ENCODE peak calls at places on chromosome 14, in nine cellular contexts. One of them, this sample, is unnamed. For H3K27me3, the result is how much of the 10 kb centered on the place peaks cover.

GRCh38 chr14:103294091-103294490 is 39.9 kb upstream of the EIF5 start:
- DNase-seq in bronchial epithelial cell: no peak
- DNase-seq in brain microvascular endothelial cell: no peak
- DNase-seq in neuronal stem cell: no peak
- DNase-seq in pancreas: no peak
- DNase-seq in GM23338: no peak
- DNase-seq in HepG2: no peak
- DNase-seq in tibial nerve: no peak
- DNase-seq in gastrocnemius medialis: no peak
- DNase-seq in this sample: peak

GRCh38 chr14:36013483-36013882 is 163.0 kb downstream of the PTCSC3 start:
- DNase-seq in bronchial epithelial cell: no peak
- DNase-seq in brain microvascular endothelial cell: no peak
- DNase-seq in neuronal stem cell: no peak
- DNase-seq in pancreas: no peak
- DNase-seq in GM23338: no peak
- DNase-seq in HepG2: no peak
- DNase-seq in tibial nerve: no peak
- DNase-seq in gastrocnemius medialis: no peak
- DNase-seq in this sample: no peak

GRCh38 chr14:63203618-63204406 is 431 bp upstream of the RHOJ start:
- DNase-seq in bronchial epithelial cell: peak
- DNase-seq in brain microvascular endothelial cell: peak
- DNase-seq in neuronal stem cell: peak
- DNase-seq in pancreas: peak
- DNase-seq in GM23338: peak
- DNase-seq in HepG2: peak
- DNase-seq in tibial nerve: peak
- DNase-seq in gastrocnemius medialis: peak
- DNase-seq in this sample: peak

GRCh38 chr14:94144765-94145164 is 15.4 kb upstream of the IFI27L2 start:
- DNase-seq in bronchial epithelial cell: no peak
- DNase-seq in brain microvascular endothelial cell: no peak
- DNase-seq in neuronal stem cell: no peak
- DNase-seq in pancreas: no peak
- DNase-seq in GM23338: peak
- DNase-seq in HepG2: no peak
- DNase-seq in tibial nerve: no peak
- DNase-seq in gastrocnemius medialis: peak
- DNase-seq in this sample: no peak

GRCh38 chr14:78240567-78240966 is 70.4 kb downstream of the NRXN3 start:
- DNase-seq in bronchial epithelial cell: no peak
- DNase-seq in brain microvascular endothelial cell: no peak
- DNase-seq in neuronal stem cell: no peak
- DNase-seq in pancreas: no peak
- DNase-seq in GM23338: no peak
- DNase-seq in HepG2: no peak
- DNase-seq in tibial nerve: no peak
- DNase-seq in gastrocnemius medialis: no peak
- DNase-seq in this sample: no peak

GRCh38 chr14:66078031-66078430 is 408.1 kb upstream of the CCDC196 start:
- DNase-seq in bronchial epithelial cell: no peak
- DNase-seq in brain microvascular endothelial cell: no peak
- DNase-seq in neuronal stem cell: no peak
- DNase-seq in pancreas: no peak
- DNase-seq in GM23338: no peak
- DNase-seq in HepG2: no peak
- DNase-seq in tibial nerve: no peak
- DNase-seq in gastrocnemius medialis: no peak
- DNase-seq in this sample: no peak

GRCh38 chr14:91202234-91202974 is 42.1 kb downstream of the GPR68 start:
- DNase-seq in bronchial epithelial cell: no peak
- DNase-seq in brain microvascular endothelial cell: peak
- DNase-seq in neuronal stem cell: peak
- DNase-seq in pancreas: no peak
- DNase-seq in GM23338: no peak
- DNase-seq in HepG2: no peak
- DNase-seq in tibial nerve: no peak
- DNase-seq in gastrocnemius medialis: peak
- DNase-seq in this sample: no peak

GRCh38 chr14:54699087-54699530 is 132.2 kb downstream of the SAMD4A start:
- DNase-seq in bronchial epithelial cell: no peak
- DNase-seq in brain microvascular endothelial cell: no peak
- DNase-seq in neuronal stem cell: no peak
- DNase-seq in pancreas: no peak
- DNase-seq in GM23338: peak
- DNase-seq in HepG2: no peak
- DNase-seq in tibial nerve: no peak
- DNase-seq in gastrocnemius medialis: peak
- DNase-seq in this sample: no peak

GRCh38 chr14:78340250-78340649 is 170.1 kb downstream of the NRXN3 start:
- DNase-seq in bronchial epithelial cell: peak
- DNase-seq in brain microvascular endothelial cell: no peak
- DNase-seq in neuronal stem cell: no peak
- DNase-seq in pancreas: no peak
- DNase-seq in GM23338: no peak
- DNase-seq in HepG2: no peak
- DNase-seq in tibial nerve: no peak
- DNase-seq in gastrocnemius medialis: no peak
- DNase-seq in this sample: no peak

GRCh38 chr14:56855891-56856461 is 45.7 kb upstream of the OTX2 start:
- DNase-seq in bronchial epithelial cell: no peak
- DNase-seq in brain microvascular endothelial cell: no peak
- DNase-seq in neuronal stem cell: peak
- DNase-seq in pancreas: no peak
- DNase-seq in GM23338: peak
- DNase-seq in HepG2: peak
- DNase-seq in tibial nerve: no peak
- DNase-seq in gastrocnemius medialis: no peak
- DNase-seq in this sample: peak

GRCh38 chr14:92441751-92442477 is 71.7 kb upstream of the RIN3 start:
- DNase-seq in bronchial epithelial cell: no peak
- DNase-seq in brain microvascular endothelial cell: no peak
- DNase-seq in neuronal stem cell: no peak
- DNase-seq in pancreas: no peak
- DNase-seq in GM23338: no peak
- DNase-seq in HepG2: no peak
- DNase-seq in tibial nerve: no peak
- DNase-seq in gastrocnemius medialis: no peak
- DNase-seq in this sample: no peak

GRCh38 chr14:92443741-92444140 is 69.8 kb upstream of the RIN3 start:
- DNase-seq in bronchial epithelial cell: no peak
- DNase-seq in brain microvascular endothelial cell: no peak
- DNase-seq in neuronal stem cell: no peak
- DNase-seq in pancreas: no peak
- DNase-seq in GM23338: no peak
- DNase-seq in HepG2: no peak
- DNase-seq in tibial nerve: no peak
- DNase-seq in gastrocnemius medialis: no peak
- DNase-seq in this sample: no peak

GRCh38 chr14:92440345-92441003 is 73.1 kb upstream of the RIN3 start:
- DNase-seq in bronchial epithelial cell: no peak
- DNase-seq in brain microvascular endothelial cell: no peak
- DNase-seq in neuronal stem cell: no peak
- DNase-seq in pancreas: no peak
- DNase-seq in GM23338: no peak
- DNase-seq in HepG2: no peak
- DNase-seq in tibial nerve: no peak
- DNase-seq in gastrocnemius medialis: no peak
- DNase-seq in this sample: no peak

GRCh38 chr14:92439551-92440344 is 73.8 kb upstream of the RIN3 start:
- DNase-seq in bronchial epithelial cell: no peak
- DNase-seq in brain microvascular endothelial cell: no peak
- DNase-seq in neuronal stem cell: no peak
- DNase-seq in pancreas: no peak
- DNase-seq in GM23338: no peak
- DNase-seq in HepG2: no peak
- DNase-seq in tibial nerve: no peak
- DNase-seq in gastrocnemius medialis: no peak
- DNase-seq in this sample: peak

GRCh38 chr14:92443167-92443566 is 70.4 kb upstream of the RIN3 start:
- DNase-seq in bronchial epithelial cell: no peak
- DNase-seq in brain microvascular endothelial cell: no peak
- DNase-seq in neuronal stem cell: no peak
- DNase-seq in pancreas: no peak
- DNase-seq in GM23338: no peak
- DNase-seq in HepG2: no peak
- DNase-seq in tibial nerve: no peak
- DNase-seq in gastrocnemius medialis: no peak
- DNase-seq in this sample: no peak
- H3K27me3 ChIP-seq in bronchial epithelial cell: under half
- H3K27me3 ChIP-seq in brain microvascular endothelial cell: under half
- H3K27me3 ChIP-seq in neuronal stem cell: under half
- H3K27me3 ChIP-seq in pancreas: under half
- H3K27me3 ChIP-seq in GM23338: under half
- H3K27me3 ChIP-seq in HepG2: under half
- H3K27me3 ChIP-seq in tibial nerve: under half
- H3K27me3 ChIP-seq in gastrocnemius medialis: under half
- H3K27me3 ChIP-seq in this sample: under half

GRCh38 chr14:104514156-104514848 is 65.3 kb upstream of the C14orf180 start:
- DNase-seq in bronchial epithelial cell: no peak
- DNase-seq in brain microvascular endothelial cell: no peak
- DNase-seq in neuronal stem cell: no peak
- DNase-seq in pancreas: peak
- DNase-seq in GM23338: no peak
- DNase-seq in HepG2: no peak
- DNase-seq in tibial nerve: no peak
- DNase-seq in gastrocnemius medialis: no peak
- DNase-seq in this sample: no peak
- H3K27me3 ChIP-seq in bronchial epithelial cell: under half
- H3K27me3 ChIP-seq in brain microvascular endothelial cell: under half
- H3K27me3 ChIP-seq in neuronal stem cell: under half
- H3K27me3 ChIP-seq in pancreas: under half
- H3K27me3 ChIP-seq in GM23338: under half
- H3K27me3 ChIP-seq in HepG2: under half
- H3K27me3 ChIP-seq in tibial nerve: under half
- H3K27me3 ChIP-seq in gastrocnemius medialis: under half
- H3K27me3 ChIP-seq in this sample: under half

GRCh38 chr14:30873308-30874119 is 845 bp upstream of the COCH start:
- DNase-seq in bronchial epithelial cell: no peak
- DNase-seq in brain microvascular endothelial cell: no peak
- DNase-seq in neuronal stem cell: no peak
- DNase-seq in pancreas: no peak
- DNase-seq in GM23338: no peak
- DNase-seq in HepG2: no peak
- DNase-seq in tibial nerve: no peak
- DNase-seq in gastrocnemius medialis: no peak
- DNase-seq in this sample: no peak

GRCh38 chr14:30869525-30870150 is 4.7 kb upstream of the COCH start:
- DNase-seq in bronchial epithelial cell: no peak
- DNase-seq in brain microvascular endothelial cell: no peak
- DNase-seq in neuronal stem cell: no peak
- DNase-seq in pancreas: no peak
- DNase-seq in GM23338: no peak
- DNase-seq in HepG2: no peak
- DNase-seq in tibial nerve: no peak
- DNase-seq in gastrocnemius medialis: no peak
- DNase-seq in this sample: no peak

GRCh38 chr14:30874120-30874998 is at the start of gene COCH:
- DNase-seq in bronchial epithelial cell: no peak
- DNase-seq in brain microvascular endothelial cell: no peak
- DNase-seq in neuronal stem cell: peak
- DNase-seq in pancreas: peak
- DNase-seq in GM23338: peak
- DNase-seq in HepG2: peak
- DNase-seq in tibial nerve: no peak
- DNase-seq in gastrocnemius medialis: no peak
- DNase-seq in this sample: peak

GRCh38 chr14:30874999-30875787 is 834 bp downstream of the COCH start:
- DNase-seq in bronchial epithelial cell: no peak
- DNase-seq in brain microvascular endothelial cell: no peak
- DNase-seq in neuronal stem cell: peak
- DNase-seq in pancreas: no peak
- DNase-seq in GM23338: peak
- DNase-seq in HepG2: no peak
- DNase-seq in tibial nerve: no peak
- DNase-seq in gastrocnemius medialis: no peak
- DNase-seq in this sample: peak

DNA sequence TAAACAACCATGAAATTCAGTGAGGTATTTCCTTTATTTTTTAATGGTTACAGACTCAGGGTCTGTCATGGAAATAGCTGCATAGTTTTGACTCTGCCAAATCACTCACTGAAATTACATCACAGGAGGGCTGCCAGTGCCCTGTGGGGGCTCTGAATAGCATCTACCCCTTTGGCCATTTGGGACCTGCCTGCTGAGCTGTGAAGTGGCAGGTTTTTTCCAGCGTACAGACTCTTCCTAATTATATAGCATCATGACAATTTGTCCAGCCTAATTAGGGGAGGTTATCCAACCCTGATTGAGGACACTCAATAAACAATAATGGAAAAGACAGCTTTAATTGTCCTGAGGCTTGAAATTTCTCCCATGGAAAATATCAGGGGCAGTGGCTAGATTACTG is 1.8 kb upstream of the COCH start:
- DNase-seq in bronchial epithelial cell: no peak
- DNase-seq in brain microvascular endothelial cell: no peak
- DNase-seq in neuronal stem cell: no peak
- DNase-seq in pancreas: no peak
- DNase-seq in GM23338: peak
- DNase-seq in HepG2: no peak
- DNase-seq in tibial nerve: no peak
- DNase-seq in gastrocnemius medialis: no peak
- DNase-seq in this sample: no peak
- H3K27me3 ChIP-seq in bronchial epithelial cell: under half
- H3K27me3 ChIP-seq in brain microvascular endothelial cell: under half
- H3K27me3 ChIP-seq in neuronal stem cell: half or more
- H3K27me3 ChIP-seq in pancreas: under half
- H3K27me3 ChIP-seq in GM23338: half or more
- H3K27me3 ChIP-seq in HepG2: under half
- H3K27me3 ChIP-seq in tibial nerve: under half
- H3K27me3 ChIP-seq in gastrocnemius medialis: half or more
- H3K27me3 ChIP-seq in this sample: under half

DNA sequence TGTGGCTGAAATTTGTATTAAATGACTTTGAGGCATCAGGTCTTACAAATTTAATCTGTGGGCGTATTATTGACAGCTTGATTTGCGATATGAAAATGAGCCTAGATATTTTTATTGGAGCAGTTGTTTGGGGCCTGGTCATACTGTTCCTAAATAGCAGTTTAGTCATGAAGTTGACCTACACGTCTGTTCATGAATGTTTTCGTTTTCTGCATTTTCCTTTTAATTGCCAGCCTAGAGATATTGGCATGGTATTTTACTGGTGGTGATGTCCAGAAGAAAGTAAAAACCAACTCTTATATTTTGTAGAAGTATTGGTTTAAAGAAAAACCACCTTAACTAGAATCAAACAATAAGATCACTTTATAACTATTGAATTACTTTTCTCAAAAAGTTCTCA is 1.8 kb downstream of the EML1 start:
- DNase-seq in bronchial epithelial cell: no peak
- DNase-seq in brain microvascular endothelial cell: no peak
- DNase-seq in neuronal stem cell: no peak
- DNase-seq in pancreas: no peak
- DNase-seq in GM23338: no peak
- DNase-seq in HepG2: no peak
- DNase-seq in tibial nerve: no peak
- DNase-seq in gastrocnemius medialis: no peak
- DNase-seq in this sample: no peak
- H3K27me3 ChIP-seq in bronchial epithelial cell: under half
- H3K27me3 ChIP-seq in brain microvascular endothelial cell: under half
- H3K27me3 ChIP-seq in neuronal stem cell: under half
- H3K27me3 ChIP-seq in pancreas: under half
- H3K27me3 ChIP-seq in GM23338: under half
- H3K27me3 ChIP-seq in HepG2: under half
- H3K27me3 ChIP-seq in tibial nerve: under half
- H3K27me3 ChIP-seq in gastrocnemius medialis: under half
- H3K27me3 ChIP-seq in this sample: under half

This sample was measured in Peyer's patch.